ENCODE peak calls at places on chromosomes 1 and 21, in eight cellular contexts. Y is suprapubic skin, U is heart left ventricle, H is spleen, Q is endothelial cell of umbilical vein, M is lower leg skin, L is NB4, C is H54. T is an unnamed sample.

GRCh38 chr1:17624540-17625256 is 85.2 kb downstream of the ARHGEF10L start:
- DNase-seq in Y (no peak), U (peak; percentile 91), H (no peak), Q (no peak), M (no peak), L (no peak), C (peak; percentile 67), T (no peak)

GRCh38 chr21:42213082-42213774 is 5.7 kb upstream of the ABCG1 start:
- DNase-seq in Y (no peak), U (no peak), H (no peak), Q (no peak), M (no peak), L (no peak), C (no peak), T (no peak)

GRCh38 chr21:33712022-33712803 is 69.9 kb downstream of the ITSN1 start:
- DNase-seq in Y (no peak), U (no peak), H (no peak), Q (peak; percentile 43), M (no peak), L (no peak), C (no peak), T (no peak)

GRCh38 chr1:89994805-89995594 is at the start of gene ZNF326:
- DNase-seq in Y (peak; percentile 95), U (peak; percentile 96), H (peak; percentile 99), Q (peak; percentile 98), M (peak; percentile 93), L (peak; percentile 97), C (peak; percentile 92), T (peak; percentile 93)

GRCh38 chr1:41380979-41381690 is 19.9 kb downstream of the FOXO6 start:
- DNase-seq in Y (no peak), U (no peak), H (no peak), Q (no peak), M (no peak), L (peak; percentile 66), C (no peak), T (no peak)

GRCh38 chr1:218501073-218501612 is 156.0 kb downstream of the TGFB2 start:
- DNase-seq in Y (no peak), U (no peak), H (no peak), Q (no peak), M (no peak), L (no peak), C (no peak), T (no peak)

GRCh38 chr21:26794597-26795397 is 50.4 kb downstream of the ADAMTS1 start:
- DNase-seq in Y (no peak), U (no peak), H (no peak), Q (no peak), M (no peak), L (no peak), C (no peak), T (no peak)

GRCh38 chr1:114093624-114094302 is 59.9 kb downstream of the SYT6 start:
- DNase-seq in Y (no peak), U (no peak), H (no peak), Q (no peak), M (no peak), L (peak; percentile 44), C (no peak), T (no peak)

GRCh38 chr1:151822404-151822803 is 9.2 kb downstream of the RORC start:
- DNase-seq in Y (no peak), U (no peak), H (no peak), Q (no peak), M (no peak), L (no peak), C (no peak), T (no peak)

GRCh38 chr1:5238351-5239123 is 584.1 kb downstream of the AJAP1 start:
- DNase-seq in Y (no peak), U (no peak), H (no peak), Q (no peak), M (no peak), L (no peak), C (no peak), T (no peak)

GRCh38 chr1:183887826-183888819 is 83.2 kb downstream of the RGL1 start:
- DNase-seq in Y (no peak), U (no peak), H (no peak), Q (peak; percentile 84), M (no peak), L (no peak), C (no peak), T (no peak)
- TF ChIP-seq POLR2A in Y (no peak), U (no peak), H (no peak), Q (peak; percentile 28), M (no peak), L (no peak), C (no peak), T (no peak)

DNA sequence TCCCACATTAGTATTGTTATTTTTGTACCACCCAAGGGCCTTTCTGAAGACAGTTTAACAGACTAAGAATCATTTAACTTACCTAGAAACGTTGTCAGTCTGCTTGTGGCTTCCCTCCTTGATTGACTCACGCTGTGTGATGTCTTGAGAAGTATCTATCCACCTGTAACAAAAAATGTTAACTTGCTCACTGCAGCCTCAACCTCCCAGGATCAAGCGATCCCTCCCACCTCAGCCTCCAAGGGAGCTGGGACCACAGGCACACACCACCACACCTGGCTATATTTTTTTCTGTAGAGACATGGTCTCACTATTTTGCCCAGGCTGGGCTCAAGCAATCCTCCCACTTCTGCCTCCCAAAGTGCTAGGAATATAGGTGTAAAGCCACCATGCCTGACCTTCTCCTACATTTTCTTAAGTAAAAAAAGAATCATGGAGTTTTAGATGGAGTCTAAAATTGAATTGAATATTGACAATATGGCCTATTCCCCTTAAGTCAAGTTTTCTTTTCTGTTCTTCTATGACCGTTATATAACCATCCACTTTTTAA is 15.6 kb downstream of the SFPQ start:
- DNase-seq in Y (no peak), U (no peak), H (no peak), Q (no peak), M (no peak), L (no peak), C (no peak), T (no peak)
- TF ChIP-seq POLR2A in Y (no peak), U (no peak), H (no peak), Q (peak; percentile 20), M (no peak), L (no peak), C (no peak), T (no peak)

DNA sequence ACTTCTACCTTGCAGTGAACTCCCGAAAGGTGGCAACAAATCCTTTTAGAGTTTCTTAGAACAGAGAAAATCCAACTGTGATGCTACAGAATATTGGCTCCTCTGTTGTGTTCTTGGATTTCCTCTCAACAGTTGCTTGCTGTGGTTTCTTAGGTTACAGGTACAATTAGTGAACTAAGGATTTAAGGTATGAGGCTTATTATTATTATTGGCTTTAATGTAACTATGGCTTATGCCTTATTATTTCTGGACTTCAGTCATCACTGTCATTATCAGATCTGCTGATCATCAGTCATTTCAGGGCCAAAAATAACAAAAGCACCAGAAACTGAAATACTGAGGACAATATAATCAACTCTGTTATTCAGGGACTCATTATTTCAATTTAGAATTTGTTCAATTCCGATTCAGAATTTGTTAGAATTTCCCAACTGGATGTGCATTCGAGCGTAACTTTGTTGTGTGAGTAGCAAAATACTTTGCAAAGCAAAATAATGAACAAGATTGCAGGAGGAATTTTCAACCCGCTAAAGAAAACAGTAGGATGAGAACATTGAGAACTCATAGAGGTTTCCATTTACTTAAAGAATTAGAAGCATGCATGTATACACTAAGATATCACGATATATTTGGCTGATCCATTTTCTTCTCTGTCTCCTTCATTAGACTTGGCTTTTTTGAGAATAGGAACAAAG is 65.5 kb upstream of the AK4 start:
- DNase-seq in Y (no peak), U (no peak), H (no peak), Q (no peak), M (no peak), L (no peak), C (no peak), T (no peak)
- TF ChIP-seq POLR2A in Y (no peak), U (no peak), H (no peak), Q (no peak), M (no peak), L (no peak), C (no peak), T (no peak)

GRCh38 chr1:19646366-19646765 is 2.3 kb downstream of the NBL1 start:
- DNase-seq in Y (no peak), U (no peak), H (no peak), Q (no peak), M (no peak), L (no peak), C (no peak), T (no peak)
- TF ChIP-seq POLR2A in Y (no peak), U (no peak), H (no peak), Q (no peak), M (no peak), L (no peak), C (no peak), T (no peak)